ENCODE peak calls at places on chromosomes 16 and 17, in six cellular contexts. W is IMR-90, D is H9, B is H1, H is neuronal stem cell, X is mesenchymal stem cell. Z is an unnamed sample.

GRCh38 chr17:8835631-8836364 is 31.7 kb downstream of the PIK3R6 start:
- DNase-seq in W (no peak), D (no peak), B (peak), H (no peak), X (no peak), Z (no peak)

GRCh38 chr17:61450641-61451537 is 1.3 kb upstream of the TBX4 start:
- DNase-seq in W (no peak), D (peak), B (peak), H (no peak), X (no peak), Z (peak)

GRCh38 chr16:17408955-17409441 is 61.8 kb downstream of the XYLT1 start:
- DNase-seq in W (no peak), D (no peak), B (no peak), H (no peak), X (no peak), Z (no peak)

GRCh38 chr16:47493358-47494337 is 32.5 kb downstream of the PHKB start:
- DNase-seq in W (no peak), D (no peak), B (no peak), H (no peak), X (no peak), Z (no peak)

GRCh38 chr17:28528329-28529011 is 22.3 kb downstream of the FOXN1 start:
- DNase-seq in W (no peak), D (no peak), B (no peak), H (no peak), X (peak), Z (no peak)

GRCh38 chr17:10226930-10227695 is 28.7 kb upstream of the GAS7 start:
- DNase-seq in W (peak), D (peak), B (peak), H (peak), X (peak), Z (peak)

GRCh38 chr17:27939489-27940465 is 46.6 kb upstream of the LYRM9 start:
- DNase-seq in W (no peak), D (no peak), B (no peak), H (no peak), X (no peak), Z (no peak)

GRCh38 chr17:12415031-12415430 is 250.7 kb upstream of the MYOCD start:
- DNase-seq in W (peak), D (peak), B (no peak), H (no peak), X (peak), Z (peak)

GRCh38 chr16:84827897-84828296 is 8.1 kb downstream of the CRISPLD2 start:
- DNase-seq in W (no peak), D (no peak), B (no peak), H (no peak), X (no peak), Z (no peak)

GRCh38 chr17:46782250-46782953 is 36.1 kb downstream of the WNT3 start:
- DNase-seq in W (no peak), D (peak), B (peak), H (no peak), X (peak), Z (peak)

GRCh38 chr17:77191266-77191665 is 50.5 kb downstream of the SEC14L1 start:
- DNase-seq in W (no peak), D (no peak), B (no peak), H (no peak), X (no peak), Z (no peak)

GRCh38 chr16:88356124-88356726 is 26.5 kb upstream of the ZNF469 start:
- DNase-seq in W (peak), D (no peak), B (no peak), H (no peak), X (peak), Z (no peak)

GRCh38 chr17:75570034-75570676 is 17.4 kb upstream of the MYO15B start:
- DNase-seq in W (no peak), D (no peak), B (no peak), H (no peak), X (no peak), Z (no peak)

GRCh38 chr16:79532785-79533184 is 67.8 kb downstream of the MAF start:
- DNase-seq in W (no peak), D (no peak), B (no peak), H (no peak), X (no peak), Z (no peak)

GRCh38 chr17:9488556-9488955 is 87.1 kb downstream of the STX8 start:
- DNase-seq in W (peak), D (no peak), B (no peak), H (no peak), X (no peak), Z (no peak)

GRCh38 chr16:57723170-57723569 is 12.4 kb upstream of the KATNB1 start:
- DNase-seq in W (no peak), D (peak), B (peak), H (no peak), X (peak), Z (peak)

GRCh38 chr17:64147110-64148016 is 17.4 kb upstream of the ERN1 start:
- DNase-seq in W (no peak), D (no peak), B (no peak), H (no peak), X (peak), Z (peak)

GRCh38 chr17:79776378-79777165 is 1.4 kb upstream of the CBX2 start:
- DNase-seq in W (no peak), D (no peak), B (no peak), H (no peak), X (peak), Z (peak)

GRCh38 chr16:79013004-79013403 is 587.5 kb downstream of the MAF start:
- DNase-seq in W (no peak), D (no peak), B (no peak), H (no peak), X (no peak), Z (no peak)

GRCh38 chr17:4101127-4101798 is 41.6 kb downstream of the ZZEF1 start:
- DNase-seq in W (peak), D (no peak), B (no peak), H (no peak), X (peak), Z (peak)

GRCh38 chr16:86559802-86560305 is 4.8 kb upstream of the MTHFSD start:
- DNase-seq in W (no peak), D (no peak), B (no peak), H (no peak), X (no peak), Z (no peak)

GRCh38 chr16:86557587-86557986 is 2.6 kb upstream of the MTHFSD start:
- DNase-seq in W (no peak), D (no peak), B (no peak), H (no peak), X (no peak), Z (no peak)

GRCh38 chr16:86555763-86556130 is 712 bp upstream of the MTHFSD start:
- DNase-seq in W (no peak), D (no peak), B (no peak), H (no peak), X (no peak), Z (no peak)

GRCh38 chr16:86556576-86556975 is 1.5 kb upstream of the MTHFSD start:
- DNase-seq in W (no peak), D (no peak), B (no peak), H (no peak), X (no peak), Z (no peak)

GRCh38 chr16:86558355-86559193 is 3.5 kb upstream of the MTHFSD start:
- DNase-seq in W (no peak), D (no peak), B (no peak), H (no peak), X (no peak), Z (no peak)
- H2BK15ac ChIP-seq in W (no peak), D (no peak), B (no peak), H (no peak), X (no peak), Z (no peak)

GRCh38 chr17:15945493-15946209 is 721 bp downstream of the ADORA2B start:
- DNase-seq in W (peak), D (no peak), B (peak), H (no peak), X (peak), Z (no peak)
- H2BK15ac ChIP-seq in W (peak), D (no peak), B (peak), H (peak), X (peak), Z (no peak)

DNA sequence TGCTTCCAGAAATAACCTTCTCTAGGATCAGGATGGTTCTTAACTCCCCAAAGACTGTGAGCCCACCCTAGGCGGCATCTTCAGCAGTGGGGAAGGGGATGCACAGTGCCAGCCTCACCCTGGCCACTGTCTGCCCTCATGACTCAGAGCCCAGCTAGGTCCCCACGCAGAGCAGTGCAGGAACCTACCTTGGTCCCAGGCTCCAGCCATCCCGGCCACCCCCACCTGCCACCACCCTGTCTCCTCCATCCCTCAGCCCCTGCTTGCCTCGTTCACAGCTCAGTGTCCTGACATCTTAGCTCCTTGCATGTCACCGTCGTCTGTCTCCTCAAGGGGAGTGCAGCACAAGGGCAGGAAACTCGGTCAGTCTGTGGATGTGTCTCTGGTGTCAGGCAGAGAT is 16.1 kb upstream of the KRTAP17-1 start:
- DNase-seq in W (no peak), D (no peak), B (peak), H (no peak), X (no peak), Z (no peak)
- H2BK15ac ChIP-seq in W (no peak), D (no peak), B (no peak), H (no peak), X (no peak), Z (no peak)

DNA sequence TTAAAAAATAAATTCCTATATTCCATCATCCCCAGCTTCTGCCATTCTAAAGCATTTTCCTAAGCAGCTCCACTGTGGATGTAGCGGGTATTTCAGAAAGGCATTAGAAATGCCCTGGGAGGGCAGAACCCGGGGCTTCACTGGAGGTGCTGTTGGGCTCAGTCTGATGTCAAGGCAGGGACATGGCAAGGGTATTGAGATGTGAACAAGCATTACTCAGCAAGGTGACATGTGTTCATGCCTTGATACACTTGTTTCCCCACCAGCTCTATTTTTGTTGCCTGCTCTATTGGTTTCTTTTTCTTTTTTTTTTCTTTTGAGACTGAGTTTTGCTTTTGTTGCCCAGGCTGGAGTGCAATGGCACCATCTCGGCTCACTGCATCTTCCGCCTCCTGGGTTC is 35.7 kb downstream of the ABCC1 start:
- DNase-seq in W (no peak), D (no peak), B (no peak), H (no peak), X (no peak), Z (no peak)
- H2BK15ac ChIP-seq in W (no peak), D (no peak), B (no peak), H (no peak), X (no peak), Z (no peak)

GRCh38 chr16:10744370-10745030 is 858 bp downstream of the NUBP1 start:
- DNase-seq in W (peak), D (no peak), B (no peak), H (no peak), X (peak), Z (no peak)

GRCh38 chr16:10749680-10750035 is 6.0 kb downstream of the NUBP1 start:
- DNase-seq in W (peak), D (no peak), B (no peak), H (no peak), X (peak), Z (no peak)

GRCh38 chr16:10743610-10744369 is at the start of gene NUBP1:
- DNase-seq in W (peak), D (peak), B (peak), H (peak), X (peak), Z (peak)

GRCh38 chr16:10743227-10743609 is 424 bp upstream of the NUBP1 start:
- DNase-seq in W (no peak), D (no peak), B (no peak), H (no peak), X (no peak), Z (no peak)

GRCh38 chr16:10745856-10746255 is 2.2 kb downstream of the NUBP1 start:
- DNase-seq in W (no peak), D (no peak), B (no peak), H (no peak), X (peak), Z (no peak)
- H2BK15ac ChIP-seq in W (no peak), D (no peak), B (no peak), H (no peak), X (no peak), Z (no peak)

GRCh38 chr16:24257965-24258364 is 1.8 kb downstream of the CACNG3 start:
- DNase-seq in W (no peak), D (peak), B (no peak), H (no peak), X (no peak), Z (peak)
- H2BK15ac ChIP-seq in W (no peak), D (no peak), B (no peak), H (no peak), X (no peak), Z (no peak)

DNA sequence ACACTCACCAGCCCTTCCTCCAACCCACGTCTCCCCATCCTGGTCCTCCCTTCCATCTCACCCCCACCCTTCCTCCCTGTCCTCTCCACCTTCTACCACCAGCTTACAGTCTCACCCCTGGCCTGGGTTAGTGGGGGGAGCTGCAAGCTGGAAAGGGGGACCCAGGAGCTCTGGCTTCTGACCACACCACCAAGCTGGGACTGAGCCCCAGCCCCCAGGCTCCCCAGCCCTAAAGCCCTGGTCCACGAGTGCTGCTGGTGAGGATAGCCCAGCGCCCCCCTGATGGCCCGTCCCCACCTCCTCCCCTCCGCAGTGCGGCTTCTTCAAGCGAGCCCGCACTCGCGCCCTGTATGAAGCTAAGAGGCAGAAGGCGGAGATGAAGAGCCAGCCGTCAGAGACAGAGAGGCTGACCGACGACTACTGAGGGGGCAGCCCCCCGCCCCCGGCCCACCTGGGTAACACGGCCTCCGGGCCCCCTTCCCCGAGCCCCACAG is 7.2 kb upstream of the PDK2 start:
- DNase-seq in W (no peak), D (no peak), B (no peak), H (no peak), X (no peak), Z (no peak)
- H2BK15ac ChIP-seq in W (no peak), D (no peak), B (no peak), H (peak), X (no peak), Z (no peak)

GRCh38 chr16:68548947-68549346 is 9.9 kb downstream of the ZFP90 start:
- DNase-seq in W (no peak), D (no peak), B (no peak), H (no peak), X (no peak), Z (no peak)
- H2BK15ac ChIP-seq in W (no peak), D (no peak), B (no peak), H (no peak), X (no peak), Z (no peak)

Z was measured in mesendoderm.